ENCODE peak calls at places on chromosome 14, in seven cellular contexts. One of them, this sample, is unnamed.

GRCh38 chr14:85531141-85531593 is 1.2 kb downstream of the FLRT2 start:
- DNase-seq in GM20000: no peak
- DNase-seq in AG09309: no peak
- DNase-seq in nephron progenitor cell: peak; percentile 50
- DNase-seq in astrocyte of the spinal cord: peak; percentile 79
- DNase-seq in PC-9: no peak
- DNase-seq in neural crest cell: peak; percentile 44
- DNase-seq in this sample: peak; percentile 80

GRCh38 chr14:37090026-37090425 is 82.4 kb downstream of the SLC25A21 start:
- DNase-seq in GM20000: no peak
- DNase-seq in AG09309: no peak
- DNase-seq in nephron progenitor cell: no peak
- DNase-seq in astrocyte of the spinal cord: no peak
- DNase-seq in PC-9: no peak
- DNase-seq in neural crest cell: no peak
- DNase-seq in this sample: peak; percentile 26

GRCh38 chr14:70879448-70879847 is 27.8 kb upstream of the PCNX1 start:
- DNase-seq in GM20000: no peak
- DNase-seq in AG09309: no peak
- DNase-seq in nephron progenitor cell: no peak
- DNase-seq in astrocyte of the spinal cord: no peak
- DNase-seq in PC-9: no peak
- DNase-seq in neural crest cell: no peak
- DNase-seq in this sample: no peak

GRCh38 chr14:102897299-102898027 is 25.0 kb upstream of the AMN start:
- DNase-seq in GM20000: no peak
- DNase-seq in AG09309: no peak
- DNase-seq in nephron progenitor cell: no peak
- DNase-seq in astrocyte of the spinal cord: no peak
- DNase-seq in PC-9: no peak
- DNase-seq in neural crest cell: no peak
- DNase-seq in this sample: no peak

GRCh38 chr14:102279688-102280348 is 25.1 kb downstream of the MOK start:
- DNase-seq in GM20000: no peak
- DNase-seq in AG09309: peak; percentile 100
- DNase-seq in nephron progenitor cell: no peak
- DNase-seq in astrocyte of the spinal cord: peak; percentile 97
- DNase-seq in PC-9: peak; percentile 94
- DNase-seq in neural crest cell: no peak
- DNase-seq in this sample: no peak

GRCh38 chr14:76938092-76938500 is 90.4 kb downstream of the IRF2BPL start:
- DNase-seq in GM20000: no peak
- DNase-seq in AG09309: no peak
- DNase-seq in nephron progenitor cell: no peak
- DNase-seq in astrocyte of the spinal cord: peak; percentile 60
- DNase-seq in PC-9: no peak
- DNase-seq in neural crest cell: no peak
- DNase-seq in this sample: no peak

GRCh38 chr14:68841030-68841809 is 48.4 kb upstream of the ZFP36L1 start:
- DNase-seq in GM20000: no peak
- DNase-seq in AG09309: no peak
- DNase-seq in nephron progenitor cell: no peak
- DNase-seq in astrocyte of the spinal cord: peak; percentile 57
- DNase-seq in PC-9: no peak
- DNase-seq in neural crest cell: no peak
- DNase-seq in this sample: no peak

GRCh38 chr14:65957631-65958205 is 528.5 kb upstream of the CCDC196 start:
- DNase-seq in GM20000: no peak
- DNase-seq in AG09309: no peak
- DNase-seq in nephron progenitor cell: no peak
- DNase-seq in astrocyte of the spinal cord: no peak
- DNase-seq in PC-9: no peak
- DNase-seq in neural crest cell: no peak
- DNase-seq in this sample: no peak

GRCh38 chr14:97462081-97462480 is 664.9 kb downstream of the VRK1 start:
- DNase-seq in GM20000: no peak
- DNase-seq in AG09309: no peak
- DNase-seq in nephron progenitor cell: no peak
- DNase-seq in astrocyte of the spinal cord: no peak
- DNase-seq in PC-9: no peak
- DNase-seq in neural crest cell: no peak
- DNase-seq in this sample: no peak

GRCh38 chr14:90451953-90452352 is 55.1 kb downstream of the CALM1 start:
- DNase-seq in GM20000: no peak
- DNase-seq in AG09309: no peak
- DNase-seq in nephron progenitor cell: no peak
- DNase-seq in astrocyte of the spinal cord: no peak
- DNase-seq in PC-9: no peak
- DNase-seq in neural crest cell: no peak
- DNase-seq in this sample: no peak

GRCh38 chr14:92719421-92719820 is 29.0 kb downstream of the LGMN start:
- DNase-seq in GM20000: no peak
- DNase-seq in AG09309: peak; percentile 31
- DNase-seq in nephron progenitor cell: no peak
- DNase-seq in astrocyte of the spinal cord: no peak
- DNase-seq in PC-9: no peak
- DNase-seq in neural crest cell: no peak
- DNase-seq in this sample: no peak

GRCh38 chr14:20548414-20549158 is 12.3 kb downstream of the RNASE9 start:
- DNase-seq in GM20000: no peak
- DNase-seq in AG09309: no peak
- DNase-seq in nephron progenitor cell: no peak
- DNase-seq in astrocyte of the spinal cord: no peak
- DNase-seq in PC-9: no peak
- DNase-seq in neural crest cell: no peak
- DNase-seq in this sample: no peak

GRCh38 chr14:32217301-32217700 is 14.2 kb upstream of the RNU6-8 start:
- DNase-seq in GM20000: no peak
- DNase-seq in AG09309: no peak
- DNase-seq in nephron progenitor cell: no peak
- DNase-seq in astrocyte of the spinal cord: no peak
- DNase-seq in PC-9: no peak
- DNase-seq in neural crest cell: no peak
- DNase-seq in this sample: no peak

GRCh38 chr14:34348592-34348991 is 113.4 kb downstream of the SPTSSA start:
- DNase-seq in GM20000: no peak
- DNase-seq in AG09309: no peak
- DNase-seq in nephron progenitor cell: no peak
- DNase-seq in astrocyte of the spinal cord: no peak
- DNase-seq in PC-9: no peak
- DNase-seq in neural crest cell: no peak
- DNase-seq in this sample: no peak

GRCh38 chr14:20427231-20428009 is 8.5 kb downstream of the KLHL33 start:
- DNase-seq in GM20000: peak; percentile 78
- DNase-seq in AG09309: no peak
- DNase-seq in nephron progenitor cell: no peak
- DNase-seq in astrocyte of the spinal cord: peak; percentile 66
- DNase-seq in PC-9: no peak
- DNase-seq in neural crest cell: no peak
- DNase-seq in this sample: peak; percentile 48

GRCh38 chr14:104579507-104579906 is at the start of gene C14orf180:
- DNase-seq in GM20000: no peak
- DNase-seq in AG09309: no peak
- DNase-seq in nephron progenitor cell: no peak
- DNase-seq in astrocyte of the spinal cord: no peak
- DNase-seq in PC-9: no peak
- DNase-seq in neural crest cell: no peak
- DNase-seq in this sample: no peak

GRCh38 chr14:55581011-55581806 is 1.2 kb downstream of the KTN1 start:
- DNase-seq in GM20000: peak; percentile 45
- DNase-seq in AG09309: no peak
- DNase-seq in nephron progenitor cell: peak; percentile 50
- DNase-seq in astrocyte of the spinal cord: peak; percentile 39
- DNase-seq in PC-9: no peak
- DNase-seq in neural crest cell: peak; percentile 21
- DNase-seq in this sample: peak; percentile 67
- TF ChIP-seq CTCF in GM20000: no peak
- TF ChIP-seq CTCF in AG09309: no peak
- TF ChIP-seq CTCF in nephron progenitor cell: no peak
- TF ChIP-seq CTCF in astrocyte of the spinal cord: no peak
- TF ChIP-seq CTCF in PC-9: no peak
- TF ChIP-seq CTCF in neural crest cell: peak; percentile 11
- TF ChIP-seq CTCF in this sample: no peak

DNA sequence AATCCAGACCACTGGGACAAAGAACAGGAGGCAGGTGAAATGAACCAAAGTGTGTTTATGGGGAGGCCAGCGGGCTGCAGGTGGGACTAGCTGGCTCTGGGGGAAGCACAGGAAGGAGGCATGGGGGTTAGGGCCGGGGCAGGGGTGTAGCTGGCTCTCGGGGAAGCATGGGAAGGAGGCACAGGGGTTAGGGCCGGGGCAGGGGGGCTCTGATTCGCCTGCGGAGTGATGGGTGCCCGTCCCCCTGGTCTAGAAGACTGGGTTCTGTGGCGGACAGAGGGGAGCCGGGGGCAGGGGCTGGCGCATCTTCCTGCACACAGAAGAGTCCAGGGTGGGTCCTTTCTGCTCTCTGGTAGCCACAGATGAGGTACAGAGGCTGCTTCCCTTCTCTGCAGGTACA is 310.3 kb downstream of the TMEM121 start:
- DNase-seq in GM20000: no peak
- DNase-seq in AG09309: no peak
- DNase-seq in nephron progenitor cell: no peak
- DNase-seq in astrocyte of the spinal cord: no peak
- DNase-seq in PC-9: no peak
- DNase-seq in neural crest cell: no peak
- DNase-seq in this sample: no peak
- TF ChIP-seq CTCF in GM20000: no peak
- TF ChIP-seq CTCF in AG09309: no peak
- TF ChIP-seq CTCF in nephron progenitor cell: no peak
- TF ChIP-seq CTCF in astrocyte of the spinal cord: no peak
- TF ChIP-seq CTCF in PC-9: no peak
- TF ChIP-seq CTCF in neural crest cell: no peak
- TF ChIP-seq CTCF in this sample: no peak

GRCh38 chr14:22648506-22648905 is 4.4 kb upstream of the OR6J1 start:
- DNase-seq in GM20000: no peak
- DNase-seq in AG09309: no peak
- DNase-seq in nephron progenitor cell: no peak
- DNase-seq in astrocyte of the spinal cord: no peak
- DNase-seq in PC-9: no peak
- DNase-seq in neural crest cell: no peak
- DNase-seq in this sample: no peak

GRCh38 chr14:22646570-22647254 is 2.6 kb upstream of the OR6J1 start:
- DNase-seq in GM20000: no peak
- DNase-seq in AG09309: peak; percentile 85
- DNase-seq in nephron progenitor cell: no peak
- DNase-seq in astrocyte of the spinal cord: peak; percentile 84
- DNase-seq in PC-9: no peak
- DNase-seq in neural crest cell: no peak
- DNase-seq in this sample: no peak

GRCh38 chr14:22641851-22642250 is 2.3 kb downstream of the OR6J1 start:
- DNase-seq in GM20000: no peak
- DNase-seq in AG09309: no peak
- DNase-seq in nephron progenitor cell: no peak
- DNase-seq in astrocyte of the spinal cord: no peak
- DNase-seq in PC-9: no peak
- DNase-seq in neural crest cell: no peak
- DNase-seq in this sample: no peak

GRCh38 chr14:22640192-22640591 is 4.0 kb downstream of the OR6J1 start:
- DNase-seq in GM20000: no peak
- DNase-seq in AG09309: no peak
- DNase-seq in nephron progenitor cell: no peak
- DNase-seq in astrocyte of the spinal cord: no peak
- DNase-seq in PC-9: no peak
- DNase-seq in neural crest cell: no peak
- DNase-seq in this sample: no peak

GRCh38 chr14:22644305-22644635 is at the start of gene OR6J1:
- DNase-seq in GM20000: no peak
- DNase-seq in AG09309: no peak
- DNase-seq in nephron progenitor cell: no peak
- DNase-seq in astrocyte of the spinal cord: no peak
- DNase-seq in PC-9: no peak
- DNase-seq in neural crest cell: no peak
- DNase-seq in this sample: no peak
- TF ChIP-seq CTCF in GM20000: no peak
- TF ChIP-seq CTCF in AG09309: no peak
- TF ChIP-seq CTCF in nephron progenitor cell: no peak
- TF ChIP-seq CTCF in astrocyte of the spinal cord: no peak
- TF ChIP-seq CTCF in PC-9: peak; percentile 12
- TF ChIP-seq CTCF in neural crest cell: no peak
- TF ChIP-seq CTCF in this sample: no peak

GRCh38 chr14:39731912-39732311 is 299.7 kb upstream of the FBXO33 start:
- DNase-seq in GM20000: no peak
- DNase-seq in AG09309: no peak
- DNase-seq in nephron progenitor cell: no peak
- DNase-seq in astrocyte of the spinal cord: no peak
- DNase-seq in PC-9: no peak
- DNase-seq in neural crest cell: no peak
- DNase-seq in this sample: peak; percentile 25
- TF ChIP-seq CTCF in GM20000: no peak
- TF ChIP-seq CTCF in AG09309: no peak
- TF ChIP-seq CTCF in nephron progenitor cell: no peak
- TF ChIP-seq CTCF in astrocyte of the spinal cord: peak; percentile 20
- TF ChIP-seq CTCF in PC-9: peak; percentile 52
- TF ChIP-seq CTCF in neural crest cell: peak; percentile 30
- TF ChIP-seq CTCF in this sample: peak; percentile 51

This sample was measured in A673.